ENCODE peak calls at places on chromosomes 6 and 20, in five cellular contexts. L is PC-3, Q is transverse colon, W is aorta, J is heart left ventricle. T is an unnamed sample.

GRCh38 chr6:40054186-40054585 is 119.9 kb upstream of the MOCS1 start:
- DNase-seq in L (no peak), Q (no peak), W (no peak), J (no peak), T (no peak)

GRCh38 chr6:151199976-151200375 is 39.8 kb upstream of the AKAP12 start:
- DNase-seq in L (no peak), Q (no peak), W (no peak), J (no peak), T (no peak)

GRCh38 chr6:102619585-102619984 is 1226.1 kb downstream of the GRIK2 start:
- DNase-seq in L (peak; percentile 5), Q (no peak), W (no peak), J (no peak), T (no peak)

GRCh38 chr6:44049163-44049988 is 77.9 kb downstream of the MRPL14 start:
- DNase-seq in L (peak; percentile 88), Q (no peak), W (peak; percentile 36), J (peak; percentile 31), T (no peak)

GRCh38 chr6:39778581-39779270 is 13.4 kb upstream of the DAAM2 start:
- DNase-seq in L (no peak), Q (no peak), W (no peak), J (no peak), T (no peak)

GRCh38 chr6:10589983-10590382 is 68.8 kb downstream of the GCNT2 start:
- DNase-seq in L (no peak), Q (no peak), W (no peak), J (no peak), T (no peak)

GRCh38 chr6:150255840-150256239 is 113.0 kb upstream of the IYD start:
- DNase-seq in L (no peak), Q (no peak), W (no peak), J (no peak), T (no peak)

GRCh38 chr20:49544535-49544934 is 23.4 kb downstream of the PTGIS start:
- DNase-seq in L (no peak), Q (no peak), W (no peak), J (no peak), T (no peak)

GRCh38 chr6:151992091-151992490 is 184.6 kb downstream of the ESR1 start:
- DNase-seq in L (no peak), Q (no peak), W (no peak), J (no peak), T (no peak)

GRCh38 chr20:4985658-4986057 is 15.7 kb downstream of the SLC23A2 start:
- DNase-seq in L (no peak), Q (no peak), W (no peak), J (no peak), T (no peak)

GRCh38 chr6:3788408-3789017 is 37.0 kb upstream of the PXDC1 start:
- DNase-seq in L (no peak), Q (no peak), W (no peak), J (no peak), T (no peak)

GRCh38 chr6:75611702-75612375 is 10.2 kb downstream of the SENP6 start:
- DNase-seq in L (no peak), Q (no peak), W (no peak), J (no peak), T (no peak)

GRCh38 chr20:58046311-58046710 is 182.1 kb downstream of the ANKRD60 start:
- DNase-seq in L (no peak), Q (no peak), W (no peak), J (no peak), T (no peak)

GRCh38 chr6:142500265-142500786 is 198.5 kb downstream of the ADGRG6 start:
- DNase-seq in L (no peak), Q (no peak), W (no peak), J (no peak), T (no peak)

GRCh38 chr20:46520540-46520939 is 7.2 kb upstream of the ZNF334 start:
- DNase-seq in L (no peak), Q (no peak), W (no peak), J (no peak), T (no peak)

GRCh38 chr6:163712569-163712966 is 298.1 kb downstream of the QKI start:
- DNase-seq in L (no peak), Q (no peak), W (no peak), J (no peak), T (no peak)

GRCh38 chr20:56796345-56796744 is 167.2 kb downstream of the TFAP2C start:
- DNase-seq in L (peak; percentile 39), Q (no peak), W (no peak), J (no peak), T (no peak)

GRCh38 chr20:56798634-56799033 is 169.5 kb downstream of the TFAP2C start:
- DNase-seq in L (no peak), Q (no peak), W (no peak), J (no peak), T (no peak)

GRCh38 chr20:56797023-56797422 is 167.9 kb downstream of the TFAP2C start:
- DNase-seq in L (no peak), Q (no peak), W (no peak), J (no peak), T (no peak)

GRCh38 chr20:56793916-56794315 is 164.8 kb downstream of the TFAP2C start:
- DNase-seq in L (no peak), Q (no peak), W (no peak), J (no peak), T (no peak)

GRCh38 chr20:56795492-56795891 is 166.4 kb downstream of the TFAP2C start:
- DNase-seq in L (no peak), Q (no peak), W (no peak), J (no peak), T (no peak)
- H3K9me3 ChIP-seq in L (no peaks in the 10 kb centered on the region), Q (no peaks in the 10 kb centered on the region), W (peaks cover 5% of the 10 kb centered on the region), J (peaks cover 7% of the 10 kb centered on the region), T (no peaks in the 10 kb centered on the region)

DNA sequence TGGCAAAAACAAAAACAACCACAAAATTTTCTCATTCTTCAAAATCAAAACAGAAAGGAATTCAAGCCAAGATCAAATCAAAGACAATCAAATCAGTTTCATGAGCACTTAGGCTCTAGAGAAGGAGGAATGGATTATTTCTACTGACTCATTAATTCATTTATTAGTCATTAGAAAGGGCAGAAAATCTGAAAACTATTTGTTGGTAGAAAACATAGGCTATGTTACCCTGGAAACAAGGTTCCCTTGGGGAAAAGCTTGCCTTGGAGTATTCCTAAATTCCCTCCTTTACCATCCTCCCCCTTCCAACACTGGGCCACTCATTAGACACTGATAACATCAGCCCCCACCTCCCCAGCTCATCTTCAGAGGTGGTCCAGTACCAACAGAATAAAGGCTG is 17.5 kb downstream of the KIF16B start:
- DNase-seq in L (peak; percentile 26), Q (no peak), W (no peak), J (no peak), T (no peak)
- H3K9me3 ChIP-seq in L (no peaks in the 10 kb centered on the region), Q (no peaks in the 10 kb centered on the region), W (no peaks in the 10 kb centered on the region), J (no peaks in the 10 kb centered on the region), T (no peaks in the 10 kb centered on the region)

DNA sequence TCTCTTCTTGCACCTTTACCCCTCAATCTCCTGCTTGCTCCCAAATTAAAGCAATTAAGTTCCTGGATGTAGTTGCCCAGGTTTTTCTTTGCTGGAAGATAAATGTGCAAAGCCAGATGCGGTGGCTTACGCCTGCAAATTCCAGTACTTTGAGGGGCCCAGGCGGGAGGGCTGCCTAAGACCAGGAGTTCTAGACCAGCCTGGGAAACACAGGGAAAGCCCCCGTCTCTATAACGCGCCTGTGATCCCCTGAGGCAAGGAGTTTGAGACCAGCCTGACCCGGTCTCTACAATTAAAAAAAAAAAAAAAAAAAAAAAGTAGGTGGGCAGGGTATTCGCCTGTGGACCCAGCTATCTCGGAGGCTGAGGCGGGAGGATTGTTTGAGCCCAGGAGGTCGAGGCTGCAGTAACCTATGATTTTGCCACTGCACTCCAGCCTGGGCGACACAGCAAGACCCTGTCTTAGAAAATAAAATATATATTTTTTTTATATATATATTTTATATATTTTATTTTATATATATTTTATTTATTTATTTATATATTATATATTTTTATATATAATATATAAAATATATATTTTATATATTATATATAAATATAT is 461 bp upstream of the DCDC2 start:
- DNase-seq in L (no peak), Q (no peak), W (no peak), J (no peak), T (no peak)
- H3K9me3 ChIP-seq in L (no peaks in the 10 kb centered on the region), Q (no peaks in the 10 kb centered on the region), W (no peaks in the 10 kb centered on the region), J (no peaks in the 10 kb centered on the region), T (no peaks in the 10 kb centered on the region)

GRCh38 chr6:81026041-81026553 is 726.4 kb downstream of the TENT5A start:
- DNase-seq in L (no peak), Q (no peak), W (no peak), J (no peak), T (no peak)
- H3K9me3 ChIP-seq in L (peaks cover 11% of the 10 kb centered on the region), Q (no peaks in the 10 kb centered on the region), W (no peaks in the 10 kb centered on the region), J (peaks cover 12% of the 10 kb centered on the region), T (no peaks in the 10 kb centered on the region)

DNA sequence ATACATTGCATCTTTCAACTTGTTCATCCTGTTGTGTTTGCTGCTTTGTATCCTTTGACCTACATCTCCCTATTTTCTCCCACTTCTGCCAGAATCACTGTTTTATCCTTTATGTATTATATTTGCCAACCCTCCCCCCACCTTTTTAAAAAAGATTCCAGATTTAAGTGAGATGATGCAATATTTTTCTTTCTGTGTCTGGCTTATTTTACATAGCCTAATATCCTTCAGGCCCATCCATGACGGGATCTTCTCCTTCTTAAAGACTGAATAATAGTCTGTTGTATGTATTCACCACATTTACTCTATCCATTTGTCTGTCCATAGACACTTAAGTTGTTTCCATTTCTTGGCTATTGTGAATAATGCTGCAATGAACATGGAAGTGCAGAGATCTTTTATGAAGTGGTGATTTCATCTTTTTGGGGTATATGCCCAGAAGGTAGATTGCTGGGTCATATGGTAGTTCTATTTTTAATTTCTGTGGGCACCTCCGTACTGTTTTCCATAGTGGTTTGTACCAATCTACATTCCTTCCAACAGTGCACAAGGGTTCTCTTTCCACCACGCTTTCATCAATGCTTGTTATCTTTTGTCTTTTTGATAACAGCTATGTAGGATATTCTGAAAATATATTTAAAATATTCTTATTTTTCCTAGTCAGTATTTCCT is 181.0 kb downstream of the CDKAL1 start:
- DNase-seq in L (no peak), Q (no peak), W (no peak), J (no peak), T (no peak)
- H3K9me3 ChIP-seq in L (no peaks in the 10 kb centered on the region), Q (no peaks in the 10 kb centered on the region), W (no peaks in the 10 kb centered on the region), J (no peaks in the 10 kb centered on the region), T (no peaks in the 10 kb centered on the region)

GRCh38 chr20:31257364-31257763 is at the start of gene DEFB115:
- DNase-seq in L (peak; percentile 4), Q (no peak), W (no peak), J (no peak), T (no peak)
- H3K9me3 ChIP-seq in L (no peaks in the 10 kb centered on the region), Q (peaks cover 5% of the 10 kb centered on the region), W (no peaks in the 10 kb centered on the region), J (no peaks in the 10 kb centered on the region), T (peaks cover 3% of the 10 kb centered on the region)

DNA sequence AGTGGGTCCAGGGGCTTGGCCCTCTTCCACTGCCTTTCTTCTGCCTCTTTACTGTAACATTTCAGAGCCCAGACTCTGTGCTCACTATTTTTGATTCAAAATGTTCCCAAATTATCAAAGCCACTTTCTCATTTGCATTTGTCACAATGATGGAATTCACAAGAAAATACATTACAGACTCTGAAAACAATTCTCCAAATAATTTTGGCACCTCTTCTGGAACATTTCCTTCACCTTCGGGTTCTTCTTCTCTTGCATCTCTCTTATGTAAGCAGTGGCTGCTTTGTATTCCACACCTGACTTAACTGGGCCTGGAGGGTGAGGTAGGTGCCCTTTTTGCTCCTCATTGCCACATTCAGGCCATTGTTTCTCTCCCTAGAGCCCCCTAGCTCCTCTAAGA is 30.0 kb downstream of the ZNF184 start:
- DNase-seq in L (no peak), Q (no peak), W (no peak), J (no peak), T (no peak)
- H3K9me3 ChIP-seq in L (peaks cover 9% of the 10 kb centered on the region), Q (peaks cover 16% of the 10 kb centered on the region), W (peaks cover 7% of the 10 kb centered on the region), J (peaks cover 38% of the 10 kb centered on the region), T (peaks cover 6% of the 10 kb centered on the region)